ENCODE peak calls at places on chromosomes 1 and 21, in eight cellular contexts. Q is WTC11; D is fibroblast of pulmonary artery; H is Calu3; A is effector CD4-positive, alpha-beta T cell; T is CD4-positive, alpha-beta memory T cell; P is NCI-H187; J is stimulated activated CD4-positive, alpha-beta T cell treated with anti-CD3 and anti-CD28 coated beads, Interleukin-15, amount 100 ng/mL, for 24 hours. N is an unnamed sample.

GRCh38 chr1:203968728-203969127 is 104.2 kb upstream of the SOX13 start:
- DNase-seq in Q (no peak), D (peak; percentile 46), H (no peak), A (no peak), T (no peak), P (no peak), J (no peak), N (no peak)

GRCh38 chr1:2319291-2319690 is 72.1 kb downstream of the MORN1 start:
- DNase-seq in Q (no peak), D (no peak), H (no peak), A (no peak), T (no peak), P (no peak), J (no peak), N (no peak)

GRCh38 chr1:97893844-97894243 is 27.0 kb downstream of the DPYD start:
- DNase-seq in Q (no peak), D (no peak), H (no peak), A (no peak), T (no peak), P (no peak), J (no peak), N (no peak)

GRCh38 chr1:7633521-7634245 is 137.4 kb upstream of the VAMP3 start:
- DNase-seq in Q (no peak), D (no peak), H (no peak), A (no peak), T (no peak), P (no peak), J (no peak), N (no peak)

GRCh38 chr1:72623299-72623708 is 341.0 kb upstream of the NEGR1 start:
- DNase-seq in Q (no peak), D (peak; percentile 62), H (peak; percentile 9), A (no peak), T (no peak), P (peak; percentile 15), J (no peak), N (no peak)

GRCh38 chr1:201295346-201295745 is 12.0 kb downstream of the PKP1 start:
- DNase-seq in Q (no peak), D (no peak), H (no peak), A (no peak), T (no peak), P (no peak), J (no peak), N (no peak)

GRCh38 chr1:29991025-29991424 is 732.4 kb downstream of the MATN1 start:
- DNase-seq in Q (peak; percentile 78), D (no peak), H (no peak), A (no peak), T (no peak), P (no peak), J (peak; percentile 6), N (no peak)

GRCh38 chr1:2629627-2630497 is 3.0 kb downstream of the MMEL1 start:
- DNase-seq in Q (no peak), D (no peak), H (no peak), A (no peak), T (no peak), P (no peak), J (no peak), N (no peak)

GRCh38 chr1:10082785-10083479 is 50.2 kb downstream of the UBE4B start:
- DNase-seq in Q (no peak), D (peak; percentile 14), H (no peak), A (no peak), T (no peak), P (no peak), J (no peak), N (no peak)

GRCh38 chr1:108017698-108018097 is 52.7 kb upstream of the VAV3 start:
- DNase-seq in Q (no peak), D (no peak), H (no peak), A (no peak), T (no peak), P (no peak), J (no peak), N (no peak)

GRCh38 chr1:245599413-245600174 is 444.8 kb downstream of the KIF26B start:
- DNase-seq in Q (no peak), D (peak; percentile 97), H (no peak), A (no peak), T (no peak), P (no peak), J (no peak), N (no peak)

GRCh38 chr1:218600968-218601367 is 255.8 kb downstream of the TGFB2 start:
- DNase-seq in Q (no peak), D (no peak), H (no peak), A (no peak), T (no peak), P (no peak), J (no peak), N (no peak)

GRCh38 chr1:32992489-32993214 is 28.0 kb upstream of the RNF19B start:
- DNase-seq in Q (peak; percentile 72), D (peak; percentile 96), H (peak; percentile 90), A (peak; percentile 30), T (peak; percentile 86), P (peak; percentile 56), J (peak; percentile 80), N (peak; percentile 47)

GRCh38 chr1:154725841-154726240 is 117.9 kb upstream of the ADAR start:
- DNase-seq in Q (no peak), D (no peak), H (no peak), A (no peak), T (no peak), P (no peak), J (no peak), N (no peak)

GRCh38 chr1:153494976-153495535 is 34.6 kb upstream of the S100A7 start:
- DNase-seq in Q (peak; percentile 99), D (peak; percentile 71), H (peak; percentile 91), A (peak; percentile 73), T (peak; percentile 72), P (peak; percentile 88), J (peak; percentile 89), N (peak; percentile 64)

GRCh38 chr1:61337471-61337870 is 255.1 kb downstream of the NFIA start:
- DNase-seq in Q (no peak), D (peak; percentile 42), H (no peak), A (no peak), T (no peak), P (no peak), J (no peak), N (no peak)

GRCh38 chr1:20361401-20361800 is 70.7 kb downstream of the VWA5B1 start:
- DNase-seq in Q (no peak), D (peak; percentile 10), H (no peak), A (no peak), T (no peak), P (no peak), J (no peak), N (no peak)

GRCh38 chr1:8394456-8395321 is 76.8 kb downstream of the SLC45A1 start:
- DNase-seq in Q (no peak), D (peak; percentile 92), H (peak; percentile 25), A (peak; percentile 11), T (peak; percentile 55), P (no peak), J (peak; percentile 59), N (peak; percentile 8)

GRCh38 chr1:183630748-183631147 is 4.8 kb downstream of the ARPC5 start:
- DNase-seq in Q (no peak), D (peak; percentile 45), H (no peak), A (no peak), T (no peak), P (no peak), J (no peak), N (no peak)

GRCh38 chr1:16354619-16355018 is 2.3 kb upstream of the FBXO42 start:
- DNase-seq in Q (no peak), D (no peak), H (no peak), A (no peak), T (no peak), P (no peak), J (no peak), N (no peak)

GRCh38 chr21:33936221-33937038 is 20.8 kb upstream of the ATP5PO start:
- DNase-seq in Q (no peak), D (no peak), H (no peak), A (peak; percentile 61), T (peak; percentile 80), P (peak; percentile 15), J (no peak), N (peak; percentile 58)

GRCh38 chr1:112714313-112715263 is 544 bp downstream of the PPM1J start:
- DNase-seq in Q (no peak), D (no peak), H (no peak), A (no peak), T (peak; percentile 51), P (no peak), J (peak; percentile 35), N (no peak)

GRCh38 chr1:51916587-51917405 is 38.3 kb upstream of the NRDC start:
- DNase-seq in Q (no peak), D (peak; percentile 27), H (no peak), A (no peak), T (no peak), P (no peak), J (no peak), N (no peak)

GRCh38 chr1:153343040-153343681 is 5.5 kb downstream of the PGLYRP4 start:
- DNase-seq in Q (no peak), D (no peak), H (no peak), A (no peak), T (no peak), P (peak; percentile 86), J (no peak), N (no peak)

N was measured in effector memory CD4-positive, alpha-beta T cell.